ENCODE peak calls at places on chromosomes 5 and 9, in eight cellular contexts. One of them, this sample, is unnamed.

GRCh38 chr9:96241391-96241809 is 60.6 kb downstream of the HSD17B3 start:
- DNase-seq in IMR-90: no peak
- DNase-seq in mammary epithelial cell: peak; percentile 97
- DNase-seq in fibroblast of lung: peak; percentile 39
- DNase-seq in GM23248: no peak
- DNase-seq in neural progenitor cell: no peak
- DNase-seq in endothelial cell of umbilical vein: no peak
- DNase-seq in colonic mucosa: no peak
- DNase-seq in this sample: no peak

GRCh38 chr5:127296321-127296720 is 5.7 kb downstream of the MEGF10 start:
- DNase-seq in IMR-90: peak; percentile 45
- DNase-seq in mammary epithelial cell: peak; percentile 84
- DNase-seq in fibroblast of lung: peak; percentile 75
- DNase-seq in GM23248: peak; percentile 79
- DNase-seq in neural progenitor cell: no peak
- DNase-seq in endothelial cell of umbilical vein: peak; percentile 61
- DNase-seq in colonic mucosa: no peak
- DNase-seq in this sample: no peak

GRCh38 chr9:16769291-16769690 is 101.2 kb downstream of the BNC2 start:
- DNase-seq in IMR-90: no peak
- DNase-seq in mammary epithelial cell: no peak
- DNase-seq in fibroblast of lung: no peak
- DNase-seq in GM23248: no peak
- DNase-seq in neural progenitor cell: no peak
- DNase-seq in endothelial cell of umbilical vein: no peak
- DNase-seq in colonic mucosa: no peak
- DNase-seq in this sample: no peak

GRCh38 chr5:168423478-168423877 is 62.8 kb upstream of the RARS1 start:
- DNase-seq in IMR-90: no peak
- DNase-seq in mammary epithelial cell: no peak
- DNase-seq in fibroblast of lung: no peak
- DNase-seq in GM23248: no peak
- DNase-seq in neural progenitor cell: no peak
- DNase-seq in endothelial cell of umbilical vein: no peak
- DNase-seq in colonic mucosa: no peak
- DNase-seq in this sample: no peak

GRCh38 chr9:133359420-133360175 is 3.2 kb downstream of the SURF2 start:
- DNase-seq in IMR-90: no peak
- DNase-seq in mammary epithelial cell: no peak
- DNase-seq in fibroblast of lung: no peak
- DNase-seq in GM23248: peak; percentile 46
- DNase-seq in neural progenitor cell: peak; percentile 66
- DNase-seq in endothelial cell of umbilical vein: no peak
- DNase-seq in colonic mucosa: no peak
- DNase-seq in this sample: no peak

GRCh38 chr9:13665418-13666066 is 386.1 kb upstream of the MPDZ start:
- DNase-seq in IMR-90: peak; percentile 24
- DNase-seq in mammary epithelial cell: peak; percentile 40
- DNase-seq in fibroblast of lung: peak; percentile 16
- DNase-seq in GM23248: peak; percentile 12
- DNase-seq in neural progenitor cell: no peak
- DNase-seq in endothelial cell of umbilical vein: no peak
- DNase-seq in colonic mucosa: no peak
- DNase-seq in this sample: no peak

GRCh38 chr5:135064235-135064570 is 30.2 kb upstream of the PITX1 start:
- DNase-seq in IMR-90: no peak
- DNase-seq in mammary epithelial cell: no peak
- DNase-seq in fibroblast of lung: no peak
- DNase-seq in GM23248: no peak
- DNase-seq in neural progenitor cell: no peak
- DNase-seq in endothelial cell of umbilical vein: no peak
- DNase-seq in colonic mucosa: no peak
- DNase-seq in this sample: peak; percentile 39

GRCh38 chr9:114452219-114453169 is 52.8 kb downstream of the WHRN start:
- DNase-seq in IMR-90: no peak
- DNase-seq in mammary epithelial cell: no peak
- DNase-seq in fibroblast of lung: no peak
- DNase-seq in GM23248: no peak
- DNase-seq in neural progenitor cell: no peak
- DNase-seq in endothelial cell of umbilical vein: no peak
- DNase-seq in colonic mucosa: peak; percentile 39
- DNase-seq in this sample: peak; percentile 61

GRCh38 chr5:99037668-99038067 is 108.9 kb upstream of the CHD1 start:
- DNase-seq in IMR-90: no peak
- DNase-seq in mammary epithelial cell: no peak
- DNase-seq in fibroblast of lung: no peak
- DNase-seq in GM23248: no peak
- DNase-seq in neural progenitor cell: no peak
- DNase-seq in endothelial cell of umbilical vein: no peak
- DNase-seq in colonic mucosa: peak; percentile 82
- DNase-seq in this sample: no peak

GRCh38 chr9:35813434-35814105 is 1.3 kb downstream of the HINT2 start:
- DNase-seq in IMR-90: peak; percentile 32
- DNase-seq in mammary epithelial cell: no peak
- DNase-seq in fibroblast of lung: peak; percentile 38
- DNase-seq in GM23248: peak; percentile 67
- DNase-seq in neural progenitor cell: peak; percentile 46
- DNase-seq in endothelial cell of umbilical vein: peak; percentile 19
- DNase-seq in colonic mucosa: no peak
- DNase-seq in this sample: no peak

GRCh38 chr5:68548959-68549676 is 333.6 kb downstream of the PIK3R1 start:
- DNase-seq in IMR-90: peak; percentile 92
- DNase-seq in mammary epithelial cell: peak; percentile 76
- DNase-seq in fibroblast of lung: peak; percentile 90
- DNase-seq in GM23248: peak; percentile 39
- DNase-seq in neural progenitor cell: no peak
- DNase-seq in endothelial cell of umbilical vein: no peak
- DNase-seq in colonic mucosa: no peak
- DNase-seq in this sample: no peak

GRCh38 chr9:135786146-135786690 is 84.2 kb downstream of the KCNT1 start:
- DNase-seq in IMR-90: no peak
- DNase-seq in mammary epithelial cell: no peak
- DNase-seq in fibroblast of lung: no peak
- DNase-seq in GM23248: no peak
- DNase-seq in neural progenitor cell: no peak
- DNase-seq in endothelial cell of umbilical vein: no peak
- DNase-seq in colonic mucosa: no peak
- DNase-seq in this sample: no peak

GRCh38 chr5:132022737-132023136 is 11.3 kb upstream of the ACSL6 start:
- DNase-seq in IMR-90: no peak
- DNase-seq in mammary epithelial cell: peak; percentile 26
- DNase-seq in fibroblast of lung: no peak
- DNase-seq in GM23248: peak; percentile 49
- DNase-seq in neural progenitor cell: no peak
- DNase-seq in endothelial cell of umbilical vein: no peak
- DNase-seq in colonic mucosa: no peak
- DNase-seq in this sample: no peak

GRCh38 chr9:70618784-70619183 is 204.3 kb upstream of the KLF9 start:
- DNase-seq in IMR-90: no peak
- DNase-seq in mammary epithelial cell: no peak
- DNase-seq in fibroblast of lung: no peak
- DNase-seq in GM23248: no peak
- DNase-seq in neural progenitor cell: no peak
- DNase-seq in endothelial cell of umbilical vein: no peak
- DNase-seq in colonic mucosa: no peak
- DNase-seq in this sample: no peak

GRCh38 chr5:121940741-121941140 is 21.0 kb upstream of the SRFBP1 start:
- DNase-seq in IMR-90: no peak
- DNase-seq in mammary epithelial cell: no peak
- DNase-seq in fibroblast of lung: no peak
- DNase-seq in GM23248: no peak
- DNase-seq in neural progenitor cell: no peak
- DNase-seq in endothelial cell of umbilical vein: no peak
- DNase-seq in colonic mucosa: no peak
- DNase-seq in this sample: no peak

GRCh38 chr5:66198837-66199236 is 54.7 kb downstream of the SREK1 start:
- DNase-seq in IMR-90: no peak
- DNase-seq in mammary epithelial cell: no peak
- DNase-seq in fibroblast of lung: no peak
- DNase-seq in GM23248: no peak
- DNase-seq in neural progenitor cell: peak; percentile 16
- DNase-seq in endothelial cell of umbilical vein: no peak
- DNase-seq in colonic mucosa: no peak
- DNase-seq in this sample: no peak

GRCh38 chr9:126614455-126615248 is 924 bp downstream of the LMX1B start:
- DNase-seq in IMR-90: no peak
- DNase-seq in mammary epithelial cell: peak; percentile 60
- DNase-seq in fibroblast of lung: no peak
- DNase-seq in GM23248: no peak
- DNase-seq in neural progenitor cell: no peak
- DNase-seq in endothelial cell of umbilical vein: no peak
- DNase-seq in colonic mucosa: no peak
- DNase-seq in this sample: peak; percentile 37

GRCh38 chr9:123059472-123060220 is 26.2 kb downstream of the GPR21 start:
- DNase-seq in IMR-90: no peak
- DNase-seq in mammary epithelial cell: peak; percentile 5
- DNase-seq in fibroblast of lung: no peak
- DNase-seq in GM23248: no peak
- DNase-seq in neural progenitor cell: no peak
- DNase-seq in endothelial cell of umbilical vein: no peak
- DNase-seq in colonic mucosa: no peak
- DNase-seq in this sample: no peak

GRCh38 chr5:41857989-41858388 is 12.2 kb downstream of the OXCT1 start:
- DNase-seq in IMR-90: no peak
- DNase-seq in mammary epithelial cell: no peak
- DNase-seq in fibroblast of lung: no peak
- DNase-seq in GM23248: no peak
- DNase-seq in neural progenitor cell: no peak
- DNase-seq in endothelial cell of umbilical vein: no peak
- DNase-seq in colonic mucosa: no peak
- DNase-seq in this sample: no peak

DNA sequence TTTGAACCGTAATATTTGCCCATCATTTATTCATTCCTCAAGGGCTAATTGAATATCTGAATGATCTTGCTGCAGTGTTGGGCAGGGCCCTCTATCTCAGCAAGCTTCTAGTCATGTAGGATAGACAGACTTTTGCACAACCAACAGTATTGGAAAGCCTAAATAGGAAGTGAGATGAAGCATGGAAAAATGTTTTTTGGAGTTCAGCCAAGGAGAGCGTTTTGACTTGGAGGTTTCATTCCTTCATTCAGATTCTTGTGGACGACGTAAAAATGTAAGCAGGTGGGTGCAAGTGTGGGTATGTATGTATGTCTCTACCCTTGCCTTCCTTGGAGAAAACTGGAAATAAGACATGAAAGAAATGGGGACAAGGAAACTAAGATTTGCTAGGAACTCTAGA is 15.5 kb downstream of the DAPK1 start:
- DNase-seq in IMR-90: no peak
- DNase-seq in mammary epithelial cell: no peak
- DNase-seq in fibroblast of lung: no peak
- DNase-seq in GM23248: no peak
- DNase-seq in neural progenitor cell: no peak
- DNase-seq in endothelial cell of umbilical vein: peak; percentile 57
- DNase-seq in colonic mucosa: no peak
- DNase-seq in this sample: no peak
- H3K4me1 ChIP-seq in IMR-90: no peaks in the 10 kb centered on the region
- H3K4me1 ChIP-seq in mammary epithelial cell: no peaks in the 10 kb centered on the region
- H3K4me1 ChIP-seq in fibroblast of lung: no peaks in the 10 kb centered on the region
- H3K4me1 ChIP-seq in GM23248: no peaks in the 10 kb centered on the region
- H3K4me1 ChIP-seq in neural progenitor cell: peaks cover 10% of the 10 kb centered on the region
- H3K4me1 ChIP-seq in endothelial cell of umbilical vein: peaks cover 70% of the 10 kb centered on the region
- H3K4me1 ChIP-seq in colonic mucosa: no peaks in the 10 kb centered on the region
- H3K4me1 ChIP-seq in this sample: peaks cover 10% of the 10 kb centered on the region

DNA sequence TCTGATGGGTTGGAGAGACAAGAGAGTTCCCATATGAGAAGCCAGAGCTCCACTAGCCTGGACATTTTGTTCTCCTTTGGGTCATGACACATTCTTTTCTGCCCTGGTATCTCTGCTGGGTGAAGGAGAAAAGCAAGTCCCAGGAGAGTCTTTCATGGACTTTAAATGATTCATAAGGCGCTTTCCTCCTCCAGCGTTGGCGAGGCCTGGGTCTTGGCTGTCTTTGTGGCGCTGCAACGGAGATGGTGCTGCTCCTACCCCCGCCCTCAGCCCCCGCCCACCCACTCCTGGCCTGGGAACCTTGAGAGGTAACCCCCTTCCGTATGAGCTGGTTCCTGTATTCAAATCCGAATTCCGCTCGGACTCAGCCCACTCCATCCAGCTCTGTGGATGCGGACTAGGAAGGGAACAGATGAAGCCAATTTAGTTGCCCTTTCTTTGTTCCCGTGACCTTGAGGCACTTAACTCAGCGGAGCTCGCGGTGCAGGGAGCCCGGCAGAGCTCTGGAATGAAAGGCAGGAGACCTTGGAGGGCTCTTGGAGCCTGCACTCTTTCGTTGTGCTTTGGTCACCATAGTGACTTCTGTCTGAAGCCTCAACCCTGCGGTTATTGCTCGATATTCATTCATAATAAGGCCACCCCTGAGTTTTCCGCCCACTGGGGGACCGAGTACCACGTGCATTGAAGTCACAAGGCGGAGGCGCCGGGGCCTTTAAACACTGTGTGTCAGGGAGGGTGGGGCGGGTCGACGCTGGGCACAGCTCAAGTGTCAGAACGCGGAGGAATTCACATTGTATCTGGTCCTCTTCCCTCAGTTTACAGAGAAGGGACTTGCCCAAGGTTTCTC is 14.0 kb upstream of the PWWP2A start:
- DNase-seq in IMR-90: no peak
- DNase-seq in mammary epithelial cell: no peak
- DNase-seq in fibroblast of lung: peak; percentile 74
- DNase-seq in GM23248: peak; percentile 80
- DNase-seq in neural progenitor cell: peak; percentile 74
- DNase-seq in endothelial cell of umbilical vein: peak; percentile 9
- DNase-seq in colonic mucosa: peak; percentile 28
- DNase-seq in this sample: peak; percentile 84
- H3K9ac ChIP-seq in IMR-90: no peak overlapping the region
- H3K9ac ChIP-seq in mammary epithelial cell: no peak overlapping the region
- H3K9ac ChIP-seq in fibroblast of lung: no peak overlapping the region
- H3K9ac ChIP-seq in GM23248: peak overlapping the region; percentile 56
- H3K9ac ChIP-seq in neural progenitor cell: no peak overlapping the region
- H3K9ac ChIP-seq in endothelial cell of umbilical vein: no peak overlapping the region
- H3K9ac ChIP-seq in colonic mucosa: no peak overlapping the region
- H3K9ac ChIP-seq in this sample: no peak overlapping the region

DNA sequence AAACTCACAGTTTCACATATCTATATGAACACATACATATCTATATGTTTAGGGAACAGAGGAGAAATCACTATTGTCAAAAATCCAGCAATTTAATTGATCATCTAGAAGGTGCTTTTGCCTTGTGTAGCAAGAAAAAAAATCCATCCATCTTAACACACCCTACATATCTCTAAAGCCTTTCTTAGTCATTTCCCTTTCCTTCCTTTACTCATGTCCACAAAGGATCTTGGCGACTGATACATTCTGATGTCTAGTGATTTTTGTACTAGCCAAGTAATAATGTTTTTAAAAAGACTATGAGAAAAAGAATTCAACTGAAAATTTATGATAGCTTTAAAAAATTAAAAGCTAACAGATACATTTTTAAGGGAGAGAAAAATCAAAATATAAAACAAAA is 22.5 kb downstream of the ZDHHC21 start:
- DNase-seq in IMR-90: peak; percentile 55
- DNase-seq in mammary epithelial cell: peak; percentile 29
- DNase-seq in fibroblast of lung: peak; percentile 58
- DNase-seq in GM23248: peak; percentile 55
- DNase-seq in neural progenitor cell: no peak
- DNase-seq in endothelial cell of umbilical vein: peak; percentile 82
- DNase-seq in colonic mucosa: no peak
- DNase-seq in this sample: no peak
- H3K4me1 ChIP-seq in IMR-90: no peaks in the 10 kb centered on the region
- H3K4me1 ChIP-seq in mammary epithelial cell: no peaks in the 10 kb centered on the region
- H3K4me1 ChIP-seq in fibroblast of lung: no peaks in the 10 kb centered on the region
- H3K4me1 ChIP-seq in GM23248: peaks cover 14% of the 10 kb centered on the region
- H3K4me1 ChIP-seq in neural progenitor cell: no peaks in the 10 kb centered on the region
- H3K4me1 ChIP-seq in endothelial cell of umbilical vein: peaks cover 27% of the 10 kb centered on the region
- H3K4me1 ChIP-seq in colonic mucosa: no peaks in the 10 kb centered on the region
- H3K4me1 ChIP-seq in this sample: no peaks in the 10 kb centered on the region

GRCh38 chr9:91489391-91489899 is 65.8 kb upstream of the NFIL3 start:
- DNase-seq in IMR-90: peak; percentile 69
- DNase-seq in mammary epithelial cell: no peak
- DNase-seq in fibroblast of lung: peak; percentile 94
- DNase-seq in GM23248: peak; percentile 88
- DNase-seq in neural progenitor cell: no peak
- DNase-seq in endothelial cell of umbilical vein: no peak
- DNase-seq in colonic mucosa: no peak
- DNase-seq in this sample: no peak
- H3K9ac ChIP-seq in IMR-90: no peak overlapping the region
- H3K9ac ChIP-seq in mammary epithelial cell: no peak overlapping the region
- H3K9ac ChIP-seq in fibroblast of lung: no peak overlapping the region
- H3K9ac ChIP-seq in GM23248: peak overlapping the region; percentile 70
- H3K9ac ChIP-seq in neural progenitor cell: no peak overlapping the region
- H3K9ac ChIP-seq in endothelial cell of umbilical vein: no peak overlapping the region
- H3K9ac ChIP-seq in colonic mucosa: no peak overlapping the region
- H3K9ac ChIP-seq in this sample: no peak overlapping the region